ENCODE peak calls at places on chromosomes 6 and 20, in four cellular contexts. H is left ventricle myocardium inferior, R is A549, O is cardiac muscle cell. J is an unnamed sample. For H3K4me1, the result is how much of the 10 kb centered on the place peaks cover.

GRCh38 chr20:10185741-10186558 is 32.7 kb upstream of the SNAP25 start:
- DNase-seq in H (no peak), O (no peak), R (no peak), J (no peak)

GRCh38 chr20:33470457-33470856 is 19.4 kb upstream of the CBFA2T2 start:
- DNase-seq in R (no peak), H (no peak), O (no peak), J (no peak)

GRCh38 chr6:40710626-40711354 is 123.6 kb upstream of the LRFN2 start:
- DNase-seq in O (no peak), H (no peak), R (no peak), J (no peak)

GRCh38 chr20:34172926-34173325 is 60.9 kb upstream of the EIF2S2 start:
- DNase-seq in H (no peak), R (no peak), O (no peak), J (no peak)

GRCh38 chr6:111565316-111566221 is 40.1 kb downstream of the TRAF3IP2 start:
- DNase-seq in R (no peak), O (no peak), H (no peak), J (no peak)

GRCh38 chr6:119079288-119079809 is 885 bp upstream of the FAM184A start:
- DNase-seq in H (no peak), O (no peak), R (no peak), J (no peak)

GRCh38 chr20:63627700-63628245 is 872 bp upstream of the GMEB2 start:
- DNase-seq in R (no peak), H (no peak), O (no peak), J (no peak)

GRCh38 chr6:38522322-38522721 is 117.4 kb downstream of the BTBD9 start:
- DNase-seq in H (no peak), O (no peak), R (no peak), J (no peak)

GRCh38 chr6:73739097-73739496 is 43.1 kb downstream of the CD109 start:
- DNase-seq in R (peak), O (peak), H (no peak), J (peak)

GRCh38 chr20:19594896-19595295 is 163.2 kb upstream of the RIN2 start:
- DNase-seq in O (no peak), H (no peak), R (no peak), J (no peak)

GRCh38 chr6:151822252-151823111 is 15.0 kb downstream of the ESR1 start:
- DNase-seq in O (no peak), R (no peak), H (no peak), J (no peak)

GRCh38 chr6:2793491-2794151 is 28.4 kb downstream of the WRNIP1 start:
- DNase-seq in H (no peak), O (peak), R (no peak), J (no peak)

GRCh38 chr20:17570347-17571152 is 675 bp downstream of the DSTN start:
- DNase-seq in R (no peak), H (peak), O (peak), J (peak)

GRCh38 chr6:422423-423061 is 31.0 kb downstream of the IRF4 start:
- DNase-seq in R (peak), O (no peak), H (no peak), J (no peak)

GRCh38 chr6:89581669-89582068 is 56.9 kb downstream of the LYRM2 start:
- DNase-seq in O (no peak), R (no peak), H (no peak), J (no peak)

GRCh38 chr6:101458341-101458740 is 64.8 kb downstream of the GRIK2 start:
- DNase-seq in R (no peak), O (no peak), H (no peak), J (no peak)

GRCh38 chr6:44653761-44654218 is 266.3 kb downstream of the CDC5L start:
- DNase-seq in O (no peak), R (no peak), H (no peak), J (no peak)

DNA sequence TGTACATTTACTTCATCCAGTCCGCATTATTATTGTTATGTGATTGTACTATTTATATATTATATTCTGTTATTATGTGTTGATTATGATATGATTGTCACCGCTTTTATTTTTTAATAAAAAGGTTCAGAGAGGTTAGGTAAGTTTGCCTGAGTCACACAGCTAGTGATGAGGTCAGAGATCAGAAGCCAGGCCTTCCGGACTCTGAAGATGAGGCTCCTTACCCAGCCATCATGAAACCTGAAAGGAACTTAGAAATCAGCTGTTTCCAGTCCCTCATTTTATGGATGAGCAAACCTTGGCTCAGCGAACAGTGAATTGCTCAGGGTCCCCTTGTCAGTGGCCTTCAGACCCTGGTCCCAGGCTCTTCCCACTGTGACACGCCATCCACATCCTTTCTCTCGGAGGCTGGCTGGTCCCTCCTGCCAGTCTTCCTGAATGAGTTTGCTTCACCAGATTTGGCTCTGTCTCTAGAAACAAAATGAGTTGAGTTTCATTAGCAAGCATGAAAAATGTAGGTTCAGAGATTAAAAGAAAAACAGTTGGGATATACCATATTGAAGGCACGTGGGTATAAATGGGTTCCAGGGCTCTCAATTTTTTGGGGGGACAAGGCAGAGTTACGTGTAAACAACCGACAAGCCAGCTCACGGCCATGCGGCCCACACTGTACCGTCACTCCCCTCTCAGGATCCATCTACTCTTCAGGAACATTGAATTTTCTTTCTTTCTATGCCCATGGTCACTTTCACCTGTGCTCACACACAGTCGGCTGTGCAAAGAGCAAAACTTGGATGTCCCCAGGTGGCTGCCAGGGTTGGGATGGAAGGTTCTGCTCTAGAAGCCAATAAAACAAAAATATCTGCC is 132.9 kb downstream of the ZDHHC14 start:
- DNase-seq in O (no peak), H (no peak), R (no peak), J (no peak)
- H3K4me1 ChIP-seq in O (under half), H (under half), R (under half), J (under half)

GRCh38 chr6:158027590-158028285 is 46.1 kb downstream of the SYNJ2 start:
- DNase-seq in R (no peak), H (peak), O (no peak), J (no peak)
- H3K4me1 ChIP-seq in R (half or more), H (half or more), O (under half), J (under half)

GRCh38 chr6:108597601-108598315 is 37.0 kb downstream of the FOXO3 start:
- DNase-seq in O (no peak), R (no peak), H (no peak), J (no peak)
- H3K4me1 ChIP-seq in O (under half), R (under half), H (half or more), J (under half)

GRCh38 chr20:48819089-48819488 is 8.7 kb downstream of the PREX1 start:
- DNase-seq in H (no peak), O (no peak), R (no peak), J (no peak)
- H3K4me1 ChIP-seq in H (under half), O (under half), R (under half), J (under half)

GRCh38 chr20:46578745-46579144 is 28.3 kb upstream of the OCSTAMP start:
- DNase-seq in H (no peak), R (no peak), O (no peak), J (no peak)
- H3K4me1 ChIP-seq in H (under half), R (under half), O (under half), J (under half)

DNA sequence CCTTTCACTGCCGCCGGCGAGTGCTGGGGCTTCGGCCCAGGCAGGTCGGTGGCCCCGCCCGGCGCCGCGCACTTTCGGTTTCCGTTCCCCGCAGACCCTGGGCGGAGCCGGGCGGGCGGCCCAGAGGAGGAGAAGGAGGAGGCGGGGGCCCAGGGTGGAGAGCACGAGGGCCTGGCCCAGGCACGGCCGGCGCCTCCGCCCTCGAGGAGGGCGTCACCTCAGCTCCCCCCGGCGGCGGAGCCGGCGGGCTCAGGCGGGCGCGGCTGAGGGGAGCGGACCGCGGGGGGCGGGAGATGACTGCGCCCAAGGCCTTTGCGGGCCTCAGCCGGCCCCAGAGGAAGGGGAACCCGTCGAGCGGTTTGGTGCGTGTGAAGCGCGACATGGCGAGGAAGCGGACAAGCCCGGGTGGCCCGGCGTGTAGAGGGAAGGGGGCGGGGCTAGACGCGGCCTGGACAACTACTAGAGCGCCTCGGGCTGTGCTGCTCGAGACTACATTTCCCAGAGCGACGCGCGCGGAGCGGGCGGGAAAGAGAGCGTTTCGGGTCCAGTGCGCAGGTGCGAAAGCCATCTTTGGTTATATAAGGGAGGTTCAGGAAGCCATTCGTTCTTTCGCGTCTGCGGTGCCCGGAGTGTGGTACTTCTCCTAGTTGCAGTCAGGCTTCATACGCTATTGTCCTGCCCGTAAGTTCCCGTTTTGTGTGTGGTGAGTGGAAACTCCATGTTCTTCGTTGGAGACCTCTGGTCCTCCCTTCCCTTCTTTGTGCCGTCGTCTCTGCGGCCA is at the start of gene ZNFX1:
- DNase-seq in R (peak), O (peak), H (peak), J (peak)
- H3K4me1 ChIP-seq in R (under half), O (under half), H (half or more), J (under half)

GRCh38 chr6:157143171-157143884 is 180.0 kb downstream of the TMEM242 start:
- DNase-seq in O (peak), H (peak), R (no peak), J (peak)

GRCh38 chr6:157143885-157144795 is 179.2 kb downstream of the TMEM242 start:
- DNase-seq in O (peak), H (no peak), R (no peak), J (no peak)

GRCh38 chr6:157148391-157149323 is 174.7 kb downstream of the TMEM242 start:
- DNase-seq in O (no peak), R (peak), H (peak), J (no peak)

GRCh38 chr6:157144861-157145260 is 178.5 kb downstream of the TMEM242 start:
- DNase-seq in H (no peak), O (no peak), R (no peak), J (no peak)

GRCh38 chr6:157145656-157146285 is 177.5 kb downstream of the TMEM242 start:
- DNase-seq in O (no peak), R (no peak), H (no peak), J (peak)
- H3K4me1 ChIP-seq in O (under half), R (under half), H (half or more), J (under half)